ENCODE peak calls at places on chromosomes 4 and X, in seven cellular contexts. One of them, this sample, is unnamed.

GRCh38 chrX:69284491-69284890 is 119.2 kb upstream of the PJA1 start:
- DNase-seq in stimulated activated CD8-positive, alpha-beta memory T cell treated with anti-CD3 and anti-CD28 coated beads, Interleukin-7, amount 100 ng/mL, for 24 hours: no peak
- DNase-seq in GM20000: no peak
- DNase-seq in NCI-H2081: no peak
- DNase-seq in RKO: no peak
- DNase-seq in nephron progenitor cell: no peak
- DNase-seq in T-helper 9 cell: no peak
- DNase-seq in this sample: no peak

GRCh38 chr4:113531572-113531971 is 230.0 kb downstream of the CAMK2D start:
- DNase-seq in stimulated activated CD8-positive, alpha-beta memory T cell treated with anti-CD3 and anti-CD28 coated beads, Interleukin-7, amount 100 ng/mL, for 24 hours: no peak
- DNase-seq in GM20000: no peak
- DNase-seq in NCI-H2081: no peak
- DNase-seq in RKO: no peak
- DNase-seq in nephron progenitor cell: no peak
- DNase-seq in T-helper 9 cell: no peak
- DNase-seq in this sample: no peak

GRCh38 chr4:6991771-6992557 is 51.2 kb upstream of the TADA2B start:
- DNase-seq in stimulated activated CD8-positive, alpha-beta memory T cell treated with anti-CD3 and anti-CD28 coated beads, Interleukin-7, amount 100 ng/mL, for 24 hours: no peak
- DNase-seq in GM20000: no peak
- DNase-seq in NCI-H2081: no peak
- DNase-seq in RKO: peak; percentile 23
- DNase-seq in nephron progenitor cell: no peak
- DNase-seq in T-helper 9 cell: no peak
- DNase-seq in this sample: no peak

GRCh38 chrX:30949554-30949953 is 60.5 kb upstream of the TAB3 start:
- DNase-seq in stimulated activated CD8-positive, alpha-beta memory T cell treated with anti-CD3 and anti-CD28 coated beads, Interleukin-7, amount 100 ng/mL, for 24 hours: no peak
- DNase-seq in GM20000: no peak
- DNase-seq in NCI-H2081: no peak
- DNase-seq in RKO: no peak
- DNase-seq in nephron progenitor cell: no peak
- DNase-seq in T-helper 9 cell: no peak
- DNase-seq in this sample: peak; percentile 30

GRCh38 chr4:159357350-159357749 is 254.5 kb downstream of the RAPGEF2 start:
- DNase-seq in stimulated activated CD8-positive, alpha-beta memory T cell treated with anti-CD3 and anti-CD28 coated beads, Interleukin-7, amount 100 ng/mL, for 24 hours: no peak
- DNase-seq in GM20000: no peak
- DNase-seq in NCI-H2081: no peak
- DNase-seq in RKO: no peak
- DNase-seq in nephron progenitor cell: no peak
- DNase-seq in T-helper 9 cell: no peak
- DNase-seq in this sample: no peak

GRCh38 chrX:75156537-75156945 is 458 bp upstream of the ABCB7 start:
- DNase-seq in stimulated activated CD8-positive, alpha-beta memory T cell treated with anti-CD3 and anti-CD28 coated beads, Interleukin-7, amount 100 ng/mL, for 24 hours: no peak
- DNase-seq in GM20000: no peak
- DNase-seq in NCI-H2081: no peak
- DNase-seq in RKO: no peak
- DNase-seq in nephron progenitor cell: no peak
- DNase-seq in T-helper 9 cell: no peak
- DNase-seq in this sample: no peak

GRCh38 chr4:128601992-128602695 is 207.4 kb upstream of the JADE1 start:
- DNase-seq in stimulated activated CD8-positive, alpha-beta memory T cell treated with anti-CD3 and anti-CD28 coated beads, Interleukin-7, amount 100 ng/mL, for 24 hours: no peak
- DNase-seq in GM20000: no peak
- DNase-seq in NCI-H2081: no peak
- DNase-seq in RKO: no peak
- DNase-seq in nephron progenitor cell: no peak
- DNase-seq in T-helper 9 cell: no peak
- DNase-seq in this sample: no peak

GRCh38 chr4:129323630-129324029 is 227.7 kb downstream of the C4orf33 start:
- DNase-seq in stimulated activated CD8-positive, alpha-beta memory T cell treated with anti-CD3 and anti-CD28 coated beads, Interleukin-7, amount 100 ng/mL, for 24 hours: no peak
- DNase-seq in GM20000: no peak
- DNase-seq in NCI-H2081: peak; percentile 65
- DNase-seq in RKO: no peak
- DNase-seq in nephron progenitor cell: no peak
- DNase-seq in T-helper 9 cell: no peak
- DNase-seq in this sample: no peak

GRCh38 chrX:41984628-41985027 is 61.3 kb upstream of the CASK start:
- DNase-seq in stimulated activated CD8-positive, alpha-beta memory T cell treated with anti-CD3 and anti-CD28 coated beads, Interleukin-7, amount 100 ng/mL, for 24 hours: no peak
- DNase-seq in GM20000: no peak
- DNase-seq in NCI-H2081: no peak
- DNase-seq in RKO: peak; percentile 31
- DNase-seq in nephron progenitor cell: peak; percentile 3
- DNase-seq in T-helper 9 cell: no peak
- DNase-seq in this sample: no peak

GRCh38 chr4:145546556-145546955 is 64.9 kb downstream of the SMAD1 start:
- DNase-seq in stimulated activated CD8-positive, alpha-beta memory T cell treated with anti-CD3 and anti-CD28 coated beads, Interleukin-7, amount 100 ng/mL, for 24 hours: no peak
- DNase-seq in GM20000: no peak
- DNase-seq in NCI-H2081: no peak
- DNase-seq in RKO: no peak
- DNase-seq in nephron progenitor cell: no peak
- DNase-seq in T-helper 9 cell: no peak
- DNase-seq in this sample: no peak

GRCh38 chr4:36823199-36823967 is 421.2 kb upstream of the NWD2 start:
- DNase-seq in stimulated activated CD8-positive, alpha-beta memory T cell treated with anti-CD3 and anti-CD28 coated beads, Interleukin-7, amount 100 ng/mL, for 24 hours: no peak
- DNase-seq in GM20000: no peak
- DNase-seq in NCI-H2081: peak; percentile 24
- DNase-seq in RKO: no peak
- DNase-seq in nephron progenitor cell: no peak
- DNase-seq in T-helper 9 cell: no peak
- DNase-seq in this sample: no peak

GRCh38 chr4:6248394-6248793 is 21.3 kb upstream of the WFS1 start:
- DNase-seq in stimulated activated CD8-positive, alpha-beta memory T cell treated with anti-CD3 and anti-CD28 coated beads, Interleukin-7, amount 100 ng/mL, for 24 hours: no peak
- DNase-seq in GM20000: no peak
- DNase-seq in NCI-H2081: no peak
- DNase-seq in RKO: no peak
- DNase-seq in nephron progenitor cell: no peak
- DNase-seq in T-helper 9 cell: no peak
- DNase-seq in this sample: no peak

GRCh38 chrX:64198046-64198445 is 7.5 kb downstream of the AMER1 start:
- DNase-seq in stimulated activated CD8-positive, alpha-beta memory T cell treated with anti-CD3 and anti-CD28 coated beads, Interleukin-7, amount 100 ng/mL, for 24 hours: no peak
- DNase-seq in GM20000: no peak
- DNase-seq in NCI-H2081: no peak
- DNase-seq in RKO: no peak
- DNase-seq in nephron progenitor cell: no peak
- DNase-seq in T-helper 9 cell: no peak
- DNase-seq in this sample: no peak

GRCh38 chr4:157664726-157665125 is 444.2 kb downstream of the GRIA2 start:
- DNase-seq in stimulated activated CD8-positive, alpha-beta memory T cell treated with anti-CD3 and anti-CD28 coated beads, Interleukin-7, amount 100 ng/mL, for 24 hours: no peak
- DNase-seq in GM20000: no peak
- DNase-seq in NCI-H2081: no peak
- DNase-seq in RKO: peak; percentile 49
- DNase-seq in nephron progenitor cell: no peak
- DNase-seq in T-helper 9 cell: no peak
- DNase-seq in this sample: no peak

This sample was measured in H9.